ENCODE peak calls at places on chromosomes 1 and 21, in eight cellular contexts. One of them, this sample, is unnamed.

GRCh38 chr1:181061891-181062777 is 26.4 kb upstream of the IER5 start:
- DNase-seq in AG04449: no peak
- DNase-seq in A673: no peak
- DNase-seq in HL-60: peak; percentile 70
- DNase-seq in A549: no peak
- DNase-seq in bronchial epithelial cell: no peak
- DNase-seq in B cell: peak; percentile 65
- DNase-seq in prostate gland: no peak
- DNase-seq in this sample: peak; percentile 88

GRCh38 chr21:32411366-32412161 is 942 bp upstream of the EVA1C start:
- DNase-seq in B cell: peak; percentile 20
- DNase-seq in A549: no peak
- DNase-seq in bronchial epithelial cell: no peak
- DNase-seq in A673: peak; percentile 76
- DNase-seq in HL-60: no peak
- DNase-seq in AG04449: no peak
- DNase-seq in prostate gland: peak; percentile 93
- DNase-seq in this sample: peak; percentile 48

GRCh38 chr1:52033190-52034049 is at the start of gene KTI12:
- DNase-seq in bronchial epithelial cell: peak; percentile 75
- DNase-seq in A549: peak; percentile 78
- DNase-seq in B cell: peak; percentile 91
- DNase-seq in HL-60: peak; percentile 90
- DNase-seq in AG04449: peak; percentile 51
- DNase-seq in prostate gland: peak; percentile 76
- DNase-seq in A673: peak; percentile 96
- DNase-seq in this sample: peak; percentile 82

GRCh38 chr1:63794927-63795326 is 21.1 kb downstream of the ROR1 start:
- DNase-seq in prostate gland: no peak
- DNase-seq in B cell: no peak
- DNase-seq in A673: peak; percentile 68
- DNase-seq in A549: no peak
- DNase-seq in bronchial epithelial cell: no peak
- DNase-seq in HL-60: no peak
- DNase-seq in AG04449: no peak
- DNase-seq in this sample: no peak

GRCh38 chr1:152960452-152961044 is 9.9 kb upstream of the SPRR4 start:
- DNase-seq in A673: no peak
- DNase-seq in A549: no peak
- DNase-seq in prostate gland: no peak
- DNase-seq in bronchial epithelial cell: no peak
- DNase-seq in HL-60: no peak
- DNase-seq in B cell: no peak
- DNase-seq in AG04449: no peak
- DNase-seq in this sample: no peak

GRCh38 chr21:36337099-36337509 is 17.1 kb downstream of the MORC3 start:
- DNase-seq in A549: peak; percentile 31
- DNase-seq in A673: no peak
- DNase-seq in bronchial epithelial cell: peak; percentile 94
- DNase-seq in HL-60: no peak
- DNase-seq in B cell: no peak
- DNase-seq in AG04449: no peak
- DNase-seq in prostate gland: peak; percentile 37
- DNase-seq in this sample: no peak

GRCh38 chr1:53450225-53450624 is 9.0 kb upstream of the DMRTB1 start:
- DNase-seq in prostate gland: no peak
- DNase-seq in AG04449: no peak
- DNase-seq in B cell: no peak
- DNase-seq in HL-60: no peak
- DNase-seq in A673: no peak
- DNase-seq in A549: no peak
- DNase-seq in bronchial epithelial cell: no peak
- DNase-seq in this sample: no peak

GRCh38 chr1:175839678-175840669 is 96.6 kb upstream of the TNR start:
- DNase-seq in B cell: no peak
- DNase-seq in A549: no peak
- DNase-seq in HL-60: peak; percentile 83
- DNase-seq in AG04449: no peak
- DNase-seq in prostate gland: no peak
- DNase-seq in A673: no peak
- DNase-seq in bronchial epithelial cell: peak; percentile 33
- DNase-seq in this sample: no peak

GRCh38 chr1:230068952-230069684 is 2.1 kb downstream of the GALNT2 start:
- DNase-seq in AG04449: no peak
- DNase-seq in A549: no peak
- DNase-seq in HL-60: no peak
- DNase-seq in B cell: peak; percentile 23
- DNase-seq in prostate gland: peak; percentile 21
- DNase-seq in bronchial epithelial cell: no peak
- DNase-seq in A673: peak; percentile 56
- DNase-seq in this sample: no peak

GRCh38 chr1:23559985-23560755 is 869 bp upstream of the ID3 start:
- DNase-seq in bronchial epithelial cell: no peak
- DNase-seq in HL-60: no peak
- DNase-seq in A673: no peak
- DNase-seq in A549: no peak
- DNase-seq in AG04449: no peak
- DNase-seq in prostate gland: no peak
- DNase-seq in B cell: no peak
- DNase-seq in this sample: no peak

GRCh38 chr1:58815680-58816071 is 31.8 kb upstream of the JUN start:
- DNase-seq in A673: no peak
- DNase-seq in AG04449: no peak
- DNase-seq in bronchial epithelial cell: peak; percentile 51
- DNase-seq in A549: peak; percentile 41
- DNase-seq in HL-60: no peak
- DNase-seq in B cell: peak; percentile 26
- DNase-seq in prostate gland: peak; percentile 30
- DNase-seq in this sample: no peak

GRCh38 chr1:21451981-21452411 is 12.1 kb downstream of the NBPF3 start:
- DNase-seq in bronchial epithelial cell: no peak
- DNase-seq in B cell: no peak
- DNase-seq in A549: no peak
- DNase-seq in prostate gland: no peak
- DNase-seq in HL-60: no peak
- DNase-seq in AG04449: peak; percentile 63
- DNase-seq in A673: peak; percentile 46
- DNase-seq in this sample: no peak

GRCh38 chr1:78437393-78437792 is 53.4 kb upstream of the PTGFR start:
- DNase-seq in bronchial epithelial cell: no peak
- DNase-seq in prostate gland: no peak
- DNase-seq in AG04449: no peak
- DNase-seq in HL-60: no peak
- DNase-seq in A549: no peak
- DNase-seq in B cell: no peak
- DNase-seq in A673: peak; percentile 36
- DNase-seq in this sample: no peak

GRCh38 chr1:22275211-22275610 is 132.3 kb upstream of the WNT4 start:
- DNase-seq in A673: no peak
- DNase-seq in A549: no peak
- DNase-seq in AG04449: no peak
- DNase-seq in HL-60: no peak
- DNase-seq in prostate gland: no peak
- DNase-seq in bronchial epithelial cell: peak; percentile 60
- DNase-seq in B cell: no peak
- DNase-seq in this sample: no peak

GRCh38 chr1:244794071-244794470 is 41.4 kb upstream of the COX20 start:
- DNase-seq in bronchial epithelial cell: no peak
- DNase-seq in A549: no peak
- DNase-seq in AG04449: no peak
- DNase-seq in prostate gland: no peak
- DNase-seq in HL-60: no peak
- DNase-seq in A673: no peak
- DNase-seq in B cell: no peak
- DNase-seq in this sample: no peak

GRCh38 chr1:76713535-76713934 is 153.7 kb upstream of the ST6GALNAC5 start:
- DNase-seq in bronchial epithelial cell: no peak
- DNase-seq in prostate gland: no peak
- DNase-seq in A673: no peak
- DNase-seq in HL-60: no peak
- DNase-seq in A549: no peak
- DNase-seq in AG04449: no peak
- DNase-seq in B cell: no peak
- DNase-seq in this sample: no peak

GRCh38 chr1:234613128-234613875 is 3.3 kb upstream of the IRF2BP2 start:
- DNase-seq in A673: peak; percentile 12
- DNase-seq in HL-60: peak; percentile 79
- DNase-seq in AG04449: peak; percentile 89
- DNase-seq in prostate gland: no peak
- DNase-seq in bronchial epithelial cell: peak; percentile 70
- DNase-seq in A549: no peak
- DNase-seq in B cell: peak; percentile 40
- DNase-seq in this sample: no peak

GRCh38 chr1:162873671-162874666 is 13.0 kb upstream of the CCDC190 start:
- DNase-seq in HL-60: no peak
- DNase-seq in prostate gland: peak; percentile 49
- DNase-seq in A549: no peak
- DNase-seq in bronchial epithelial cell: peak; percentile 66
- DNase-seq in A673: no peak
- DNase-seq in AG04449: peak; percentile 56
- DNase-seq in B cell: no peak
- DNase-seq in this sample: no peak

GRCh38 chr1:244341455-244342450 is 110.0 kb downstream of the ADSS2 start:
- DNase-seq in AG04449: no peak
- DNase-seq in A549: peak; percentile 62
- DNase-seq in A673: no peak
- DNase-seq in HL-60: no peak
- DNase-seq in bronchial epithelial cell: peak; percentile 98
- DNase-seq in B cell: no peak
- DNase-seq in prostate gland: peak; percentile 62
- DNase-seq in this sample: peak; percentile 71

GRCh38 chr1:198655464-198656121 is 16.8 kb downstream of the PTPRC start:
- DNase-seq in A673: no peak
- DNase-seq in prostate gland: no peak
- DNase-seq in B cell: no peak
- DNase-seq in A549: no peak
- DNase-seq in bronchial epithelial cell: no peak
- DNase-seq in HL-60: no peak
- DNase-seq in AG04449: no peak
- DNase-seq in this sample: no peak

GRCh38 chr1:180112979-180113650 is 41.6 kb upstream of the QSOX1 start:
- DNase-seq in A549: no peak
- DNase-seq in AG04449: no peak
- DNase-seq in prostate gland: no peak
- DNase-seq in HL-60: no peak
- DNase-seq in A673: no peak
- DNase-seq in B cell: no peak
- DNase-seq in bronchial epithelial cell: no peak
- DNase-seq in this sample: no peak

GRCh38 chr1:2353215-2353906 is 38.0 kb downstream of the MORN1 start:
- DNase-seq in prostate gland: no peak
- DNase-seq in AG04449: no peak
- DNase-seq in A673: no peak
- DNase-seq in HL-60: no peak
- DNase-seq in bronchial epithelial cell: no peak
- DNase-seq in B cell: no peak
- DNase-seq in A549: no peak
- DNase-seq in this sample: peak; percentile 27

GRCh38 chr1:61056674-61057439 is 25.5 kb upstream of the NFIA start:
- DNase-seq in HL-60: peak; percentile 50
- DNase-seq in AG04449: no peak
- DNase-seq in prostate gland: peak; percentile 57
- DNase-seq in A673: peak; percentile 81
- DNase-seq in A549: no peak
- DNase-seq in bronchial epithelial cell: peak; percentile 42
- DNase-seq in B cell: peak; percentile 42
- DNase-seq in this sample: no peak

GRCh38 chr1:231091853-231092301 is 51.8 kb upstream of the FAM89A start:
- DNase-seq in AG04449: no peak
- DNase-seq in B cell: peak; percentile 28
- DNase-seq in bronchial epithelial cell: peak; percentile 3
- DNase-seq in A673: peak; percentile 42
- DNase-seq in prostate gland: no peak
- DNase-seq in HL-60: no peak
- DNase-seq in A549: peak; percentile 44
- DNase-seq in this sample: no peak
- TF ChIP-seq CTCF in AG04449: peak; percentile 52
- TF ChIP-seq CTCF in B cell: peak; percentile 22
- TF ChIP-seq CTCF in bronchial epithelial cell: peak; percentile 54
- TF ChIP-seq CTCF in A673: peak; percentile 52
- TF ChIP-seq CTCF in prostate gland: peak; percentile 11
- TF ChIP-seq CTCF in HL-60: peak; percentile 85
- TF ChIP-seq CTCF in A549: peak; percentile 75
- TF ChIP-seq CTCF in this sample: peak; percentile 65

GRCh38 chr1:17984510-17985085 is 123.0 kb upstream of the IGSF21 start:
- DNase-seq in A673: peak; percentile 53
- DNase-seq in bronchial epithelial cell: no peak
- DNase-seq in AG04449: no peak
- DNase-seq in B cell: peak; percentile 27
- DNase-seq in A549: peak; percentile 13
- DNase-seq in prostate gland: no peak
- DNase-seq in HL-60: no peak
- DNase-seq in this sample: no peak
- TF ChIP-seq CTCF in A673: peak; percentile 84
- TF ChIP-seq CTCF in bronchial epithelial cell: no peak
- TF ChIP-seq CTCF in AG04449: peak; percentile 40
- TF ChIP-seq CTCF in B cell: peak; percentile 55
- TF ChIP-seq CTCF in A549: peak; percentile 29
- TF ChIP-seq CTCF in prostate gland: peak; percentile 48
- TF ChIP-seq CTCF in HL-60: peak; percentile 72
- TF ChIP-seq CTCF in this sample: peak; percentile 76

DNA sequence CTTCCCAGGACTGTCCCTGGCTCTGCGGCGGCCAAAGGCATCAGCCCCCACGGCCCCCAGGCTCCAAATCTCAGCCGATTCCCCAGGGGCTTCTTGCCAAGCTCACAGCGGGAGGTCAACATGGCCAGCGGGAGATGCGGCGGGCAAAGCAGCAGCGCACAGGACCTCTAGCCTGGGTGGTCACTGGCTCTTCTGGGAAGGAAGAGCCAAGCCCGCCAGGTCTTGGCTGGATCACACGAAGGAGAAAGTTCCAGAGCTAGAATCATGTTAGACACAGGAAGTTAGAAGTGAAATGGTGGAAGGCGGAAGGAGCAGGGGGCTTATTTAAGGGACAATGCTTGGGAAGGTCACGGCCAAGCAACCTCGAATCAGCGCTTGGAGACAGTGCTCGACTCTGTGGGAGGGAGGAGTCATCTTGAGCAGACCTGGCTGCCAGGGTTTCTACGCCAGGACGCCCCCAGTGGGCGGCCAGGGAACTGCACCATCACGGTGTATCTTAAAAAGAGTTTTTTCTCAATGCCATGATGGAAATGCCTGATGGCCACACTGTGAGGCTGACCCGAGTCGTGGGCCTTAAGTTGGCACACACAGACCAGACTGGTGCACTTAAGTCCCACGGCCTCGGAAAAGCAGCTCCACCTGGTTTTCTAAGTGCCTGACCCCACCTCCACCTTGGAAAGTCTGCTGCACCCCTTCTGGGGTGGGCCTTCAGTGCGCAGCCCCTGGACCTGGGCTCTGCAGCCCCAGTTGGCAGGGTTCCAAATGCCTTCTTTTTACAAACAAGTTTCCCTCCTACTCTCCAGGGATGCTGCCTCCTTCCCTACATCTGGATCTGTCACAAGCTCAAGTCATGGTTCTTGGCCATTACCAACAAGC is 29.3 kb downstream of the SLC66A1 start:
- DNase-seq in prostate gland: peak; percentile 43
- DNase-seq in A549: peak; percentile 82
- DNase-seq in A673: peak; percentile 79
- DNase-seq in HL-60: no peak
- DNase-seq in AG04449: no peak
- DNase-seq in B cell: peak; percentile 79
- DNase-seq in bronchial epithelial cell: peak; percentile 63
- DNase-seq in this sample: peak; percentile 67
- TF ChIP-seq CTCF in prostate gland: peak; percentile 83
- TF ChIP-seq CTCF in A549: peak; percentile 45
- TF ChIP-seq CTCF in A673: peak; percentile 90
- TF ChIP-seq CTCF in HL-60: peak; percentile 95
- TF ChIP-seq CTCF in AG04449: peak; percentile 78
- TF ChIP-seq CTCF in B cell: peak; percentile 97
- TF ChIP-seq CTCF in bronchial epithelial cell: peak; percentile 95
- TF ChIP-seq CTCF in this sample: peak; percentile 99

GRCh38 chr1:174789399-174789798 is 210.3 kb upstream of the CACYBP start:
- DNase-seq in A549: no peak
- DNase-seq in B cell: no peak
- DNase-seq in bronchial epithelial cell: peak; percentile 64
- DNase-seq in HL-60: no peak
- DNase-seq in A673: no peak
- DNase-seq in AG04449: peak; percentile 61
- DNase-seq in prostate gland: no peak
- DNase-seq in this sample: no peak
- TF ChIP-seq CTCF in A549: no peak
- TF ChIP-seq CTCF in B cell: no peak
- TF ChIP-seq CTCF in bronchial epithelial cell: no peak
- TF ChIP-seq CTCF in HL-60: no peak
- TF ChIP-seq CTCF in A673: no peak
- TF ChIP-seq CTCF in AG04449: no peak
- TF ChIP-seq CTCF in prostate gland: no peak
- TF ChIP-seq CTCF in this sample: no peak

This sample was measured in CD14-positive monocyte.